ENCODE peak calls at places on chromosome 21, in four cellular contexts. K is fibroblast of lung, O is IMR-90, W is A549. V is an unnamed sample.

GRCh38 chr21:35023396-35024070 is 25.6 kb downstream of the RUNX1 start:
- DNase-seq in K (no peak), O (no peak), W (no peak), V (no peak)

GRCh38 chr21:8989261-8989882 is 1532.0 kb upstream of the TPTE start:
- DNase-seq in K (peak; percentile 58), O (no peak), W (peak; percentile 94), V (peak; percentile 49)

GRCh38 chr21:23792300-23792699 is 1815.0 kb downstream of the MRPL39 start:
- DNase-seq in K (no peak), O (no peak), W (no peak), V (no peak)

GRCh38 chr21:34802180-34802899 is 133.5 kb downstream of the CLIC6 start:
- DNase-seq in K (no peak), O (no peak), W (no peak), V (no peak)

GRCh38 chr21:41602511-41602910 is 94.6 kb upstream of the TMPRSS2 start:
- DNase-seq in K (no peak), O (no peak), W (no peak), V (no peak)

GRCh38 chr21:38337793-38338192 is 81.0 kb downstream of the KCNJ15 start:
- DNase-seq in K (no peak), O (no peak), W (no peak), V (no peak)

GRCh38 chr21:33655591-33656221 is 13.4 kb downstream of the ITSN1 start:
- DNase-seq in K (peak; percentile 98), O (peak; percentile 97), W (peak; percentile 91), V (peak; percentile 98)

GRCh38 chr21:33690874-33691273 is 48.6 kb downstream of the ITSN1 start:
- DNase-seq in K (no peak), O (no peak), W (no peak), V (no peak)

GRCh38 chr21:42973309-42973990 is 912 bp upstream of the PKNOX1 start:
- DNase-seq in K (no peak), O (no peak), W (no peak), V (no peak)

GRCh38 chr21:37742115-37742514 is 174.1 kb downstream of the KCNJ6 start:
- DNase-seq in K (no peak), O (no peak), W (no peak), V (no peak)

GRCh38 chr21:25863747-25864146 is 129.0 kb downstream of the GABPA start:
- DNase-seq in K (no peak), O (no peak), W (no peak), V (no peak)
- H3K4me2 ChIP-seq in K (no peak overlapping the region), O (no peak overlapping the region), W (no peak overlapping the region), V (no peak overlapping the region)

DNA sequence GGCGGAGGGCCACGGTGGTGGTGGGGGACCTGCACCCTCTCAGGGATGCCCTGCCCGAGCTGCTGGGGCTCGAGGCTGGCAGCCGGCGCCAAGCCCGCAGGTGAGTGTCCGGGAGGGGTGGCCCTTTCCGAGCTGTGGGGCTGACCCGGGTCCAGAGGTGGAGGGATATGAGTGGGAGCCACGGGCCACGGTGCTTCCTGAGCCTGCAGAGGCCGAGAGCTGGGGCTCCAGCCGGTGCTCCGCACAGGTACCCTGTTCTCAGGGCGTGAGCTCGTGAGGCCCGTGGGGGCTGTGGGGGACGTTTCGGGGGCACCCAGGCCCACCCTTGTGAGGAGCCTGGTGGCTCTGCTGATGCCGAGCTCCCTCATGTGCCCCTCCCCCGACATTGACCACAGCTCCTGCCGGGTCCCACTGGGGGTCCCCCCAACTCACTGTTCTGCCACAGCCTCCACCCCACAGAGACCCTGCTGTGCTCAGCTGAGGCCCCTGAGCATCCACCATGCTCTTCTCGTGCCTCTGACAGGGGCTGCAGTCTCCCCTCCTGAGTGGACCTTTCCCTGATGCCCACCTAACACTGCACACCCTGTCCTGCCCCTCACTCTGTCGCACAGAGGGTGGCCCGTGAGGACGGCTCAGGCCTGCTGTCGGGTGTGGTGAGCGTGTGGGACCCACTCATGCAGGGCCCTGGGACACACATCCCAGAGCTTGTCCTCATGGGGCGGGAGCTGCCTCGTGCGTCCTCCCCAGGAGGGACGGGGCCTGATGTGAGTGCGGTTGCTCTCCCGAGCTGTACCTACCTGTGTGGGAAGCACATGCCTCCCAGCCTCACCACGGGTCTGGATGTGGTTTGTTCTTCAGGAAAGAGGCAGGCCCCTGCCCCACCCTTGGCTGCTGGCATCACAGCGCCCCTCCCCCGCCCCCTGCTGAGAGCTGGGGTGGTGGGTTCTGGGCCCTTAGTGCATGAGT is 27.5 kb downstream of the SLX9 start:
- DNase-seq in K (no peak), O (no peak), W (no peak), V (no peak)
- H3K4me2 ChIP-seq in K (no peak overlapping the region), O (no peak overlapping the region), W (peak overlapping the region; percentile 14), V (no peak overlapping the region)

DNA sequence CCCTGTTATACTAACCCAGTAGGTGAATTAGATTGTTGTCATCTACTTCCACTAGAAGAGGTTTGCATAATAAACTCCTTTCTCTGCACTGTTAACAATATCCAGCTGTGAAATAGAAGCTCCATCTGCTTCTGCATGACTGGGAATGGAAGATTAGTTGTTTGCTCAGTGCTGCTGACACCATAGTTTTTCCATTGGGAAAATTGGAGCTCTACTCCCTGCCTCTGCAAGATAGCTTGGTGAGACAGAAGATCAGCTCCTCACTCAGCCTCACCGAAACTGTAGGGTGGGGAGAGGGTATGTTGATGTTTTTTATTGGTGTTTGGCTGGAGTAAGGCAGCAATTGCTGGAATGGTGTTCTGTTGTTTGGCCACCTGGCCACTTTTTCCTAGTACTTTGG is 331.6 kb upstream of the ADAMTS5 start:
- DNase-seq in K (no peak), O (no peak), W (no peak), V (no peak)
- H3K4me2 ChIP-seq in K (no peak overlapping the region), O (no peak overlapping the region), W (no peak overlapping the region), V (no peak overlapping the region)

DNA sequence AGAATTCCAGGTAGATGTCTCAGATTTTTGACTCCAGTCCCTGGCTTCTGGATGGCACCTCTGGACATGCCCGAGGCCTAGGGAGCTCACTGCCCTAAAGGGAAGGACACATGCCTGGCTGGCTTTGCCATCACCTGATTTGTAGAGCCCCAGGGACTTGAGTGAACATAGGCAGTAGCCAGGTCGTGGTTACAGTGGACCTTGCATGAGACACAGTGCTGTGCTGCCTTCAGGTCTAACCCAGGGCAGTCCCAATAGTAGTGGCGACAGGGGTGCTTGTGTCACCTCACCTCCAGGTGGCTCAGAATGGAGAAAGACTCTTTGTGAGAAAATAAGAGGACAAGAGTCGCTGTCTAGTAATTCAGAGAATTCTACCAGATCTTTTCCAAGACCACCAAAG is 166.7 kb downstream of the USP25 start:
- DNase-seq in K (no peak), O (no peak), W (no peak), V (no peak)
- H3K4me2 ChIP-seq in K (no peak overlapping the region), O (no peak overlapping the region), W (no peak overlapping the region), V (no peak overlapping the region)

DNA sequence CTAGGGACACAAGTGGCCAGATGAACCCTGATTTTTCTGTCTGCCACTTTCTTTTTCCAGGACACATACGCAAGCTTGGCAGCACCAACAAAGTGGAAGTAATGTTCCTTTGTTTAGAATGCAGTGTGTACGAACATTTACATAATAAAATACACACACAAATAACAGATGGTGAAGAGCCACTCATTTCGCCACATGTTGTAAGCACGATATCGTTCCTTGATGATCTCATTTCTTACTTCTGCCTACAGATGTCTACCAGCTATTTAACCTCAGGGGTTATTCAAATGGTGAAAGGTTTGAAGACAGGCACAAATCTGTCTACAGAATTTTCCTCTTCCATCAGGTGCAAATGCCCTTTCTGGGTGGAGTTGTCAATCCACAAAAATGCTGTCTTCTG is 670.1 kb upstream of the CXADR start:
- DNase-seq in K (peak; percentile 11), O (peak; percentile 4), W (no peak), V (no peak)
- H3K4me2 ChIP-seq in K (peak overlapping the region; percentile 56), O (no peak overlapping the region), W (no peak overlapping the region), V (peak overlapping the region; percentile 51)

DNA sequence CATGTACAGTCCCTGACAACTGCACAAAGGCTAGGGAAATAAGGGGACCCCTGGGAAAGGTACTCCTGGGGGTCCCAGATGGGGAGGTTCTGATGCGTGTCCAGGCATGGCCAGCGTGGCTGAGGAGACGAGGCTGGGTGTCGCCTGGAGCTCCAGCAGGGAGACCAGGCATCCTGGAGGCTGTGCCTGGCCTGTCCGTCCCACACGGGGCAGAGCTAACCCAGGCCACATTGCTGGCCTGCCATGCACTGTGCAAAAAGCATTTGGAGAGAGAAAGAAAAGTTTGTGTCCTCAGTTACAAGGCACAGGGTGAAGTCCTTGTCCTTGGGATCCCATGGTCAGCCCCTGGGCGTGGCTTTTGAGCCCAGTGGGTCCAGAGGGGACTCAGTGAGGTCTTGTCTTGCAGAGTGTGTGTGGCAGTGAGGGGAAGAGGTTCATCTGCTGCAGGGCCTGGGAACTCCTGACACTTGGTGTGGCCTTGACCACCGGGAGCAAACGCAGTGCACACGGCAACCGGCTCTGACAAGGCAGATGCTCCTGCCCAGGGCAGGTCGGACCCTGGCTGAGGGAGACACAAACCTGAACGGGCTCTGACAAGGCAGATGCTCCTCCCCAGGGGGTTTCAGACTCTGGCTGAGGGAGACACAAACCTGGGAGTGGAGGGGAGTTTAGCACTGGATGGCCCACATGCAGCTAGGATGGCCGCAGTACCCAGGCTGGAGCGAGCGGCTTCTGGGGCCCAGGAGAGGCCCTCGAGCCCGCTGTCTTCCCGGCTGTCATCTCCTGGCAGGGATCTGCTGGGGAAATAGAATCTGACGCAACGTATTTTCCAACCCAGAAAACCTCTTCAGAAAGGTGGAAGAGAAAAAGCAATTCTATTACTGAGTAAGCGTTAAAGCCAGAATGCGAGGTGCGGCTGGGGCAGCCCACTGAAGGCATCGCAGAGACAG is 37.3 kb upstream of the COL18A1 start:
- DNase-seq in K (no peak), O (no peak), W (no peak), V (no peak)
- H3K4me2 ChIP-seq in K (no peak overlapping the region), O (no peak overlapping the region), W (peak overlapping the region; percentile 75), V (peak overlapping the region; percentile 67)

V was measured in astrocyte.